ENCODE peak calls at places on chromosomes 3 and 15, in five cellular contexts. H is epithelial cell of esophagus; D is esophagus squamous epithelium; I is CD8-positive, alpha-beta memory T cell; O is GM23248. Q is an unnamed sample.

GRCh38 chr3:80770106-80771079 is 991.1 kb downstream of the GBE1 start:
- DNase-seq in D (no peak), O (peak; percentile 82), H (no peak), I (no peak), Q (no peak)

GRCh38 chr3:2921903-2922302 is 188.3 kb downstream of the IL5RA start:
- DNase-seq in D (no peak), H (peak; percentile 2), I (no peak), O (peak; percentile 5), Q (no peak)

GRCh38 chr3:106088270-106088669 is 219.5 kb upstream of the CBLB start:
- DNase-seq in H (no peak), I (no peak), O (no peak), D (no peak), Q (no peak)

GRCh38 chr3:59605318-59605717 is 555.5 kb upstream of the CFAP20DC start:
- DNase-seq in D (no peak), O (no peak), I (no peak), H (no peak), Q (no peak)

GRCh38 chr3:191065183-191065805 is 133.7 kb upstream of the OSTN start:
- DNase-seq in I (no peak), D (no peak), H (peak; percentile 75), O (peak; percentile 72), Q (peak; percentile 43)

GRCh38 chr3:8451696-8452095 is 49.9 kb upstream of the LMCD1 start:
- DNase-seq in I (no peak), H (peak; percentile 30), D (no peak), O (peak; percentile 89), Q (peak; percentile 83)

GRCh38 chr3:168061332-168061996 is 34.3 kb downstream of the GOLIM4 start:
- DNase-seq in H (no peak), O (peak; percentile 54), I (no peak), D (no peak), Q (no peak)

GRCh38 chr3:18111702-18112311 is 313.3 kb downstream of the SATB1 start:
- DNase-seq in O (peak; percentile 54), H (no peak), I (no peak), D (no peak), Q (peak; percentile 25)

GRCh38 chr3:177300039-177300833 is 103.0 kb upstream of the TBL1XR1 start:
- DNase-seq in D (no peak), I (no peak), H (peak; percentile 40), O (peak; percentile 23), Q (peak; percentile 8)

GRCh38 chr3:179069762-179070390 is 1.7 kb downstream of the ZMAT3 start:
- DNase-seq in O (peak; percentile 48), H (peak; percentile 53), D (no peak), I (no peak), Q (peak; percentile 68)

GRCh38 chr15:101664303-101664913 is 12.2 kb upstream of the TM2D3 start:
- DNase-seq in H (peak; percentile 31), O (peak; percentile 21), D (no peak), I (no peak), Q (peak; percentile 11)

GRCh38 chr3:177673105-177673804 is 476.0 kb upstream of the TBL1XR1 start:
- DNase-seq in I (no peak), H (peak; percentile 63), O (peak; percentile 94), D (no peak), Q (peak; percentile 93)

GRCh38 chr3:79018671-79019136 is 749.1 kb downstream of the ROBO1 start:
- DNase-seq in D (no peak), H (peak; percentile 79), O (peak; percentile 91), I (no peak), Q (peak; percentile 74)

GRCh38 chr3:179907784-179908482 is 128.8 kb downstream of the PEX5L start:
- DNase-seq in D (no peak), H (no peak), O (no peak), I (no peak), Q (no peak)

GRCh38 chr15:31013863-31014607 is 22.6 kb upstream of the MTMR10 start:
- DNase-seq in D (no peak), I (no peak), O (no peak), H (no peak), Q (no peak)

GRCh38 chr15:31317033-31317979 is 9.3 kb upstream of the KLF13 start:
- DNase-seq in H (no peak), O (no peak), I (no peak), D (no peak), Q (no peak)

GRCh38 chr3:175187586-175187985 is 328.5 kb downstream of the NAALADL2 start:
- DNase-seq in H (no peak), D (no peak), O (peak; percentile 47), I (no peak), Q (peak; percentile 29)

GRCh38 chr15:90322531-90322930 is 29.6 kb upstream of the ZNF774 start:
- DNase-seq in D (no peak), O (no peak), I (no peak), H (no peak), Q (no peak)

GRCh38 chr15:90320885-90321278 is 31.2 kb upstream of the ZNF774 start:
- DNase-seq in O (no peak), I (no peak), H (no peak), D (no peak), Q (no peak)

GRCh38 chr15:90316139-90316538 is 35.9 kb upstream of the ZNF774 start:
- DNase-seq in O (no peak), I (no peak), D (no peak), H (peak; percentile 51), Q (no peak)

GRCh38 chr15:90318591-90318990 is 33.5 kb upstream of the ZNF774 start:
- DNase-seq in O (no peak), I (no peak), D (no peak), H (no peak), Q (no peak)

GRCh38 chr15:90320062-90320884 is 31.8 kb upstream of the ZNF774 start:
- DNase-seq in H (peak; percentile 87), I (peak; percentile 61), D (no peak), O (peak; percentile 98), Q (peak; percentile 84)
- H3K4me3 ChIP-seq in H (no peak overlapping the region), I (no peak overlapping the region), D (peak overlapping the region; percentile 25), O (peak overlapping the region; percentile 33), Q (no peak overlapping the region)

GRCh38 chr15:37093480-37094410 is 6.6 kb downstream of the MEIS2 start:
- DNase-seq in O (peak; percentile 80), D (no peak), I (no peak), H (peak; percentile 59), Q (no peak)
- H3K4me3 ChIP-seq in O (peak overlapping the region; percentile 6), D (peak overlapping the region; percentile 71), I (no peak overlapping the region), H (no peak overlapping the region), Q (peak overlapping the region; percentile 40)

DNA sequence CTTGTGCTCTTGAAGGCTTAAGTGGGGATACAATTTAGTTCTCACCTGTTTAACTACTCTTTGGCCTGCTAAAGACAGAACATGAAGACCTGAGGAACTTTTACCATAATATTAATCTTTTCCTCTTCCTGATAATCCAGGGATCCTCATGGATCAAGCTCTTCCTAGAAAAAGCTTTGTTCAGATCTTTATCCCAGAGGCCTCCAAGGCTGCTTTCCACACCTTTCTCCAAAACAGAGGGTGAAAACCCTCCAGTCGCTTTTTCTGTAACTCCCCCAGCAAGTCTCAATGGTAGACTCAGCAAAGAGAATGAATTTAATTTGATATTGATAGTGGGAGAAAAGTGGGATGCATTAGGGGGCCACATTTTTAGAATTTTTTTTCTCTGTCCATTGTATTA is 203.6 kb downstream of the CGGBP1 start:
- DNase-seq in H (no peak), D (no peak), I (no peak), O (no peak), Q (no peak)
- H3K4me3 ChIP-seq in H (no peak overlapping the region), D (no peak overlapping the region), I (no peak overlapping the region), O (peak overlapping the region; percentile 60), Q (no peak overlapping the region)

DNA sequence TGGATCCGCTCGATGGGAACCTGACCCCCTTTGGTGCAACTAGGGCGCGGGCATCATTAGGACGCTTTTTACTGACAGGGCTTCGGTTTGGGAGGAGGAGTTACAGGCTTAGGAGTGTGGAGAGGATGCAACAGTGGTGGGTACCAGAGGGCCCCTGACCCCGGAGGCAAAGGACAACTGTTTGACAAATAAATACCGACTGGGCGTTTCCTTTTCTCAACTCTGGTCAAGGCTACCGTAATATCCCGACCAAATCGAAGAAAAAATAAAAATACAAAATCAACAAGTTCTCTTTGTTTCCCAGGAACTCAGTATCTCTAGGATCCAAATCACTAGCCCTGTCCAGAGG is 349 bp upstream of the DGKG start:
- DNase-seq in O (no peak), H (no peak), D (no peak), I (no peak), Q (no peak)
- H3K4me3 ChIP-seq in O (peak overlapping the region; percentile 44), H (no peak overlapping the region), D (peak overlapping the region; percentile 50), I (no peak overlapping the region), Q (peak overlapping the region; percentile 15)

GRCh38 chr3:9903238-9903624 is 583 bp downstream of the IL17RE start:
- DNase-seq in H (peak; percentile 31), O (peak; percentile 85), I (no peak), D (no peak), Q (peak; percentile 37)
- H3K4me3 ChIP-seq in H (peak overlapping the region; percentile 86), O (peak overlapping the region; percentile 24), I (no peak overlapping the region), D (peak overlapping the region; percentile 47), Q (peak overlapping the region; percentile 20)

GRCh38 chr3:89172150-89172549 is 64.7 kb downstream of the EPHA3 start:
- DNase-seq in D (no peak), O (no peak), H (no peak), I (no peak), Q (no peak)

GRCh38 chr3:89165636-89166312 is 58.4 kb downstream of the EPHA3 start:
- DNase-seq in I (no peak), H (no peak), O (no peak), D (no peak), Q (no peak)

GRCh38 chr3:89173546-89173945 is 66.1 kb downstream of the EPHA3 start:
- DNase-seq in D (no peak), H (no peak), I (no peak), O (peak; percentile 8), Q (no peak)

DNA sequence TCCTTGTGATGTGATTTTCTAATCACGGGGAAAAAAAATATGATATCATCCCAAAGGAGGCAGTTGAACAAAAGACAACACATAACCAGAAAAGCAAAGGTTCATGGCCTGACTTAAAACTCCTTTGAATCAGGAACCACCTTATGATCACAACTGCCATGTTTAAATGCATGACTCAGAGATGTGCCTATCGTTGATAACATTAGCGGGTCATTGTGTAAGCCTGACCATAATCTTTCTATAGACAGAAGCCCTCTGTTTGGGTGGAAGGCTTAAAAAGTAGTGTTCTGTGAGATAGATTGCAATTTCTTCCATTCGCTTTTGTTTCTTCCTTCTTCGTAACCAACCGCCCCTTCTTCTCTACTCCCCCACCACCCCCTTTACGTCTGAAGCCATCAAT is 64.3 kb downstream of the EPHA3 start:
- DNase-seq in H (no peak), O (no peak), D (no peak), I (no peak), Q (no peak)
- H3K4me3 ChIP-seq in H (no peak overlapping the region), O (no peak overlapping the region), D (no peak overlapping the region), I (no peak overlapping the region), Q (no peak overlapping the region)

GRCh38 chr15:65395567-65396185 is 17.9 kb upstream of the IGDCC3 start:
- DNase-seq in D (no peak), H (no peak), I (no peak), O (no peak), Q (no peak)
- H3K4me3 ChIP-seq in D (no peak overlapping the region), H (no peak overlapping the region), I (no peak overlapping the region), O (no peak overlapping the region), Q (no peak overlapping the region)

Q was measured in AG10803.